ENCODE peak calls at places on chromosomes 12 and 14, in six cellular contexts. One of them, this sample, is unnamed.

GRCh38 chr12:2354151-2354991 is 301.6 kb downstream of the CACNA1C start:
- DNase-seq in HL-60: peak; percentile 39
- DNase-seq in IMR-90: no peak
- DNase-seq in GM12865: peak; percentile 34
- DNase-seq in AG09309: no peak
- DNase-seq in progenitor cell of endocrine pancreas: no peak
- DNase-seq in this sample: no peak

GRCh38 chr14:71687115-71687836 is 245.0 kb upstream of the RGS6 start:
- DNase-seq in progenitor cell of endocrine pancreas: no peak
- DNase-seq in HL-60: no peak
- DNase-seq in GM12865: no peak
- DNase-seq in AG09309: no peak
- DNase-seq in IMR-90: peak; percentile 46
- DNase-seq in this sample: no peak

GRCh38 chr12:79236920-79237319 is 372.3 kb downstream of the SYT1 start:
- DNase-seq in IMR-90: no peak
- DNase-seq in GM12865: no peak
- DNase-seq in AG09309: no peak
- DNase-seq in HL-60: no peak
- DNase-seq in progenitor cell of endocrine pancreas: no peak
- DNase-seq in this sample: no peak

GRCh38 chr12:98838282-98838681 is 193.2 kb downstream of the APAF1 start:
- DNase-seq in progenitor cell of endocrine pancreas: no peak
- DNase-seq in GM12865: no peak
- DNase-seq in HL-60: no peak
- DNase-seq in IMR-90: peak; percentile 2
- DNase-seq in AG09309: no peak
- DNase-seq in this sample: no peak

GRCh38 chr14:38721822-38722431 is 381.1 kb downstream of the SEC23A start:
- DNase-seq in HL-60: peak; percentile 75
- DNase-seq in GM12865: peak; percentile 43
- DNase-seq in progenitor cell of endocrine pancreas: peak; percentile 23
- DNase-seq in IMR-90: peak; percentile 31
- DNase-seq in AG09309: peak; percentile 14
- DNase-seq in this sample: no peak

GRCh38 chr14:77707355-77707723 is 484 bp downstream of the ALKBH1 start:
- DNase-seq in AG09309: peak; percentile 13
- DNase-seq in HL-60: peak; percentile 7
- DNase-seq in IMR-90: peak; percentile 63
- DNase-seq in GM12865: peak; percentile 19
- DNase-seq in progenitor cell of endocrine pancreas: no peak
- DNase-seq in this sample: no peak

GRCh38 chr12:59131462-59131861 is 211.2 kb upstream of the LRIG3 start:
- DNase-seq in GM12865: no peak
- DNase-seq in IMR-90: no peak
- DNase-seq in progenitor cell of endocrine pancreas: no peak
- DNase-seq in HL-60: no peak
- DNase-seq in AG09309: no peak
- DNase-seq in this sample: no peak

GRCh38 chr12:51980051-51980808 is 26.5 kb upstream of the TAMALIN start:
- DNase-seq in GM12865: peak; percentile 67
- DNase-seq in AG09309: no peak
- DNase-seq in HL-60: peak; percentile 72
- DNase-seq in progenitor cell of endocrine pancreas: peak; percentile 37
- DNase-seq in IMR-90: peak; percentile 63
- DNase-seq in this sample: peak; percentile 76

GRCh38 chr12:116161588-116161987 is 115.9 kb downstream of the MED13L start:
- DNase-seq in AG09309: no peak
- DNase-seq in progenitor cell of endocrine pancreas: no peak
- DNase-seq in IMR-90: peak; percentile 73
- DNase-seq in HL-60: no peak
- DNase-seq in GM12865: no peak
- DNase-seq in this sample: no peak
- TF ChIP-seq CTCF in AG09309: no peak
- TF ChIP-seq CTCF in progenitor cell of endocrine pancreas: no peak
- TF ChIP-seq CTCF in IMR-90: no peak
- TF ChIP-seq CTCF in HL-60: no peak
- TF ChIP-seq CTCF in GM12865: no peak
- TF ChIP-seq CTCF in this sample: no peak

GRCh38 chr14:68244272-68244975 is 424.8 kb downstream of the RAD51B start:
- DNase-seq in GM12865: no peak
- DNase-seq in progenitor cell of endocrine pancreas: no peak
- DNase-seq in IMR-90: no peak
- DNase-seq in AG09309: no peak
- DNase-seq in HL-60: no peak
- DNase-seq in this sample: no peak
- TF ChIP-seq CTCF in GM12865: no peak
- TF ChIP-seq CTCF in progenitor cell of endocrine pancreas: no peak
- TF ChIP-seq CTCF in IMR-90: no peak
- TF ChIP-seq CTCF in AG09309: no peak
- TF ChIP-seq CTCF in HL-60: no peak
- TF ChIP-seq CTCF in this sample: no peak

GRCh38 chr12:81610955-81611889 is 147.9 kb downstream of the PPFIA2 start:
- DNase-seq in progenitor cell of endocrine pancreas: no peak
- DNase-seq in IMR-90: peak; percentile 1
- DNase-seq in AG09309: no peak
- DNase-seq in GM12865: peak; percentile 22
- DNase-seq in HL-60: peak; percentile 14
- DNase-seq in this sample: no peak
- TF ChIP-seq CTCF in progenitor cell of endocrine pancreas: peak; percentile 41
- TF ChIP-seq CTCF in IMR-90: peak; percentile 19
- TF ChIP-seq CTCF in AG09309: peak; percentile 24
- TF ChIP-seq CTCF in GM12865: peak; percentile 48
- TF ChIP-seq CTCF in HL-60: peak; percentile 17
- TF ChIP-seq CTCF in this sample: peak; percentile 43

GRCh38 chr12:101710289-101710688 is 12.8 kb downstream of the CHPT1 start:
- DNase-seq in progenitor cell of endocrine pancreas: no peak
- DNase-seq in HL-60: no peak
- DNase-seq in GM12865: no peak
- DNase-seq in AG09309: no peak
- DNase-seq in IMR-90: no peak
- DNase-seq in this sample: no peak
- TF ChIP-seq CTCF in progenitor cell of endocrine pancreas: no peak
- TF ChIP-seq CTCF in HL-60: no peak
- TF ChIP-seq CTCF in GM12865: no peak
- TF ChIP-seq CTCF in AG09309: no peak
- TF ChIP-seq CTCF in IMR-90: no peak
- TF ChIP-seq CTCF in this sample: no peak

DNA sequence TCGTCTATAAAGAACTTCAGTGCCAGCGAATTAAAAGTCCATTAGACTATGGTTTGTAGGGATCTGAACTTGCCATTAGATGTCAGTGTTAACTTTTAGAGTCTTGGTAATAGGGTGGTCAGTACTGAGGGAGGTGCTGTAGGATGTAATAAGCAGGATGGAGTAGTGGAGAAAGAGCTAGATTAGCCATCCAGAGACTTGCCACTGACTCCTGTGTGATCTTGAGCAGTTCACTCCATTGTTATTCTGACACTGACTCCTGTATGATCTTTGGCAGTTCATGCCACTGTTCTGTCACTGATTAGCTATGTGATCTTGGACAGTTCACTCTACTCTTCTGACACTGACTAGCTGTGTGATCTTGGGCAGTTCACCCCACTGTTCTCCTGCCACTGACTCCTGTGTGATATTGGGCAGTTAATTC is 133.6 kb downstream of the TTLL5 start:
- DNase-seq in progenitor cell of endocrine pancreas: no peak
- DNase-seq in AG09309: peak; percentile 63
- DNase-seq in GM12865: no peak
- DNase-seq in IMR-90: peak; percentile 72
- DNase-seq in HL-60: no peak
- DNase-seq in this sample: no peak
- TF ChIP-seq CTCF in progenitor cell of endocrine pancreas: no peak
- TF ChIP-seq CTCF in AG09309: peak; percentile 63
- TF ChIP-seq CTCF in GM12865: no peak
- TF ChIP-seq CTCF in IMR-90: peak; percentile 65
- TF ChIP-seq CTCF in HL-60: no peak
- TF ChIP-seq CTCF in this sample: no peak